ENCODE peak calls at places on chromosomes 6 and 20, in seven cellular contexts. B, C, K, M, N, F and J are unnamed samples.

GRCh38 chr20:17625246-17626051 is 55.6 kb downstream of the DSTN start:
- DNase-seq in F (peak; percentile 28), K (no peak), N (no peak), M (peak; percentile 14), C (no peak), B (no peak), J (no peak)

GRCh38 chr6:42505377-42505702 is 53.6 kb upstream of the TRERF1 start:
- DNase-seq in F (no peak), N (peak; percentile 63), M (no peak), B (no peak), C (peak; percentile 26), K (no peak), J (no peak)

GRCh38 chr20:57432874-57433491 is 41.8 kb downstream of the RBM38 start:
- DNase-seq in F (peak; percentile 85), K (no peak), N (no peak), B (no peak), C (no peak), M (peak; percentile 62), J (no peak)

GRCh38 chr6:31087494-31088089 is 24.8 kb downstream of the C6orf15 start:
- DNase-seq in F (peak; percentile 87), C (peak; percentile 71), N (peak; percentile 76), K (peak; percentile 72), B (peak; percentile 89), M (peak; percentile 84), J (peak; percentile 91)

GRCh38 chr20:29313481-29313880 is 1944.0 kb upstream of the DEFB115 start:
- DNase-seq in C (no peak), M (no peak), B (no peak), N (no peak), K (no peak), F (no peak), J (no peak)

GRCh38 chr6:36927691-36928546 is 26.6 kb upstream of the PI16 start:
- DNase-seq in M (peak; percentile 50), K (no peak), F (no peak), B (no peak), N (no peak), C (no peak), J (no peak)

GRCh38 chr6:127737009-127737486 is 160.1 kb downstream of the C6orf58 start:
- DNase-seq in C (peak; percentile 53), F (no peak), K (peak; percentile 74), B (no peak), N (peak; percentile 53), M (no peak), J (no peak)

GRCh38 chr6:138087549-138087948 is 19.7 kb downstream of the PERP start:
- DNase-seq in M (no peak), B (no peak), N (no peak), K (peak; percentile 24), F (no peak), C (no peak), J (no peak)

GRCh38 chr6:16163535-16164300 is 34.8 kb downstream of the MYLIP start:
- DNase-seq in M (no peak), K (no peak), B (no peak), N (peak; percentile 30), F (no peak), C (no peak), J (no peak)

GRCh38 chr20:35360033-35360432 is 51.7 kb downstream of the UQCC1 start:
- DNase-seq in M (no peak), N (no peak), F (no peak), K (no peak), C (no peak), B (no peak), J (no peak)

GRCh38 chr20:23257106-23257761 is 93.4 kb upstream of the NXT1 start:
- DNase-seq in M (no peak), K (peak; percentile 12), N (no peak), F (no peak), C (no peak), B (no peak), J (no peak)

GRCh38 chr6:31498748-31499147 is 803 bp downstream of the MICB start:
- DNase-seq in N (no peak), M (no peak), B (no peak), F (no peak), C (no peak), K (no peak), J (no peak)